ENCODE peak calls at places on chromosomes 16 and 17, in four cellular contexts. V is RWPE2, L is suprapubic skin, D is heart left ventricle. X is an unnamed sample.
A peak's percentile ranks its signal among the peaks of the same experiment; 100 is the strongest.

GRCh38 chr17:21370430-21370829 is 5.7 kb upstream of the KCNJ12 start:
- DNase-seq in V (no peak), L (no peak), D (peak; percentile 85), X (peak; percentile 91)

GRCh38 chr17:41824086-41824485 is 11.3 kb downstream of the FKBP10 start:
- DNase-seq in D (no peak), L (no peak), V (no peak), X (no peak)

GRCh38 chr16:21989141-21989540 is 11.8 kb downstream of the PDZD9 start:
- DNase-seq in V (no peak), L (no peak), D (no peak), X (no peak)

GRCh38 chr17:30388321-30389179 is 9.8 kb downstream of the CPD start:
- DNase-seq in D (no peak), L (no peak), V (no peak), X (peak; percentile 49)

GRCh38 chr16:57593021-57593420 is 35.4 kb upstream of the ADGRG1 start:
- DNase-seq in D (no peak), V (peak; percentile 21), L (no peak), X (no peak)

GRCh38 chr17:37368577-37368976 is 7.2 kb upstream of the C17orf78 start:
- DNase-seq in D (no peak), L (no peak), V (no peak), X (no peak)

GRCh38 chr17:74763565-74764387 is 12.4 kb downstream of the NAT9 start:
- DNase-seq in V (no peak), D (no peak), L (no peak), X (no peak)

GRCh38 chr17:75635610-75636202 is 2.5 kb downstream of the SMIM5 start:
- DNase-seq in D (peak; percentile 61), V (no peak), L (no peak), X (peak; percentile 67)

GRCh38 chr16:58119509-58119845 is 9.7 kb downstream of the CFAP20 start:
- DNase-seq in L (peak; percentile 27), D (no peak), V (no peak), X (no peak)

GRCh38 chr17:49705254-49705653 is 2.5 kb downstream of the SLC35B1 start:
- DNase-seq in V (no peak), L (no peak), D (no peak), X (no peak)

GRCh38 chr16:68047987-68048386 is 24.9 kb downstream of the DUS2 start:
- DNase-seq in D (no peak), L (no peak), V (no peak), X (no peak)

GRCh38 chr16:89709166-89709565 is 7.7 kb upstream of the SPATA2L start:
- DNase-seq in V (peak; percentile 68), D (no peak), L (no peak), X (peak; percentile 26)

GRCh38 chr17:46195939-46196338 is 2.7 kb upstream of the KANSL1 start:
- DNase-seq in D (no peak), L (no peak), V (no peak), X (no peak)

GRCh38 chr16:87945351-87946042 is 5.7 kb upstream of the BANP start:
- DNase-seq in V (peak; percentile 85), D (peak; percentile 74), L (no peak), X (peak; percentile 91)

GRCh38 chr16:81826523-81826922 is 47.4 kb downstream of the PLCG2 start:
- DNase-seq in L (no peak), D (no peak), V (no peak), X (no peak)

GRCh38 chr17:56842577-56842976 is 8.6 kb downstream of the DGKE start:
- DNase-seq in D (no peak), L (no peak), V (no peak), X (no peak)

GRCh38 chr17:41496803-41497484 is 7.2 kb upstream of the KRT36 start:
- DNase-seq in V (no peak), D (peak; percentile 52), L (no peak), X (peak; percentile 72)

GRCh38 chr17:19650826-19651225 is 2.3 kb downstream of the ALDH3A2 start:
- DNase-seq in D (no peak), V (no peak), L (no peak), X (no peak)

GRCh38 chr17:50626037-50626574 is 8.6 kb upstream of the ABCC3 start:
- DNase-seq in V (no peak), L (peak; percentile 82), D (peak; percentile 75), X (peak; percentile 91)

GRCh38 chr17:70987867-70988340 is 818.6 kb downstream of the KCNJ2 start:
- DNase-seq in D (no peak), V (no peak), L (no peak), X (no peak)

GRCh38 chr17:57368637-57369336 is 112.5 kb downstream of the MSI2 start:
- DNase-seq in V (no peak), D (no peak), L (no peak), X (no peak)

GRCh38 chr16:28218109-28218508 is 6.3 kb upstream of the XPO6 start:
- DNase-seq in V (no peak), D (no peak), L (no peak), X (no peak)

GRCh38 chr17:42918902-42919521 is 18.4 kb downstream of the G6PC1 start:
- DNase-seq in V (no peak), D (no peak), L (no peak), X (no peak)

GRCh38 chr16:84378099-84378498 is 9.8 kb downstream of the ATP2C2 start:
- DNase-seq in D (no peak), V (no peak), L (no peak), X (no peak)

GRCh38 chr17:78736526-78737079 is 45.5 kb downstream of the CYTH1 start:
- DNase-seq in V (peak; percentile 93), L (peak; percentile 83), D (peak; percentile 81), X (peak; percentile 79)

GRCh38 chr17:83125515-83126274 is 46.3 kb downstream of the METRNL start:
- DNase-seq in V (no peak), D (no peak), L (peak; percentile 88), X (peak; percentile 73)

DNA sequence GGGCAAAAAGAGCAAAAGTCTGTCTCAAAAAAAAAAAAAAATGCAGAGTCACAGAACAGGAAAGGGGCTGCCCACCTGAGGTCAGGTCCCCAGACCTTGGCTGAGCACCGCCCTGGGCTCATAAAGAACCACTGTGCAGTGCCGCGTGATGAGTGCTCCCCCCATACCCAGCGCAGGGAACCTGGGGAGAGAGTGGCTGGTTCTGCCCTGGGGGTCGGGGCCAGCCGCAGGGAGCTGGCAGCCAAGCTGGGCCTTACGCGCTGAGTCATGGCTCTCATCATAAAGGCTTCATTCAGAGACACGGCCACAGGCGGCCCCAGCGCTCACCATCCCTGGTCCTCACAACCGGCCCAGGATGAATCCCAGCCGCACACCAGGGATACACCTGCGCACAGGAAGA is 80.7 kb downstream of the RAB11FIP4 start:
- DNase-seq in D (no peak), L (no peak), V (no peak), X (no peak)
- H3K4me1 ChIP-seq in D (peaks cover 18% of the 10 kb centered on the region), L (no peaks in the 10 kb centered on the region), V (no peaks in the 10 kb centered on the region), X (no peaks in the 10 kb centered on the region)

GRCh38 chr17:68398731-68399637 is 58.3 kb downstream of the WIPI1 start:
- DNase-seq in L (no peak), V (no peak), D (peak; percentile 38), X (peak; percentile 53)
- H3K27ac ChIP-seq in L (peak overlapping the region; percentile 44), V (no peak overlapping the region), D (no peak overlapping the region), X (no peak overlapping the region)

GRCh38 chr16:50665128-50665878 is 15.8 kb downstream of the SNX20 start:
- DNase-seq in V (no peak), D (peak; percentile 80), L (peak; percentile 82), X (peak; percentile 86)
- H3K4me3 ChIP-seq in V (peak overlapping the region; percentile 17), D (peak overlapping the region; percentile 57), L (peak overlapping the region; percentile 52), X (peak overlapping the region; percentile 62)

GRCh38 chr16:86461037-86461436 is 49.3 kb upstream of the FOXF1 start:
- DNase-seq in V (no peak), D (no peak), L (no peak), X (no peak)

GRCh38 chr16:86466695-86467406 is 43.5 kb upstream of the FOXF1 start:
- DNase-seq in V (no peak), D (no peak), L (no peak), X (no peak)

GRCh38 chr16:86465434-86465833 is 44.9 kb upstream of the FOXF1 start:
- DNase-seq in D (no peak), L (no peak), V (no peak), X (no peak)

GRCh38 chr16:86462334-86463084 is 47.8 kb upstream of the FOXF1 start:
- DNase-seq in L (no peak), V (no peak), D (no peak), X (no peak)

GRCh38 chr16:86464044-86464443 is 46.3 kb upstream of the FOXF1 start:
- DNase-seq in V (no peak), L (no peak), D (no peak), X (no peak)
- H3K4me1 ChIP-seq in V (no peaks in the 10 kb centered on the region), L (no peaks in the 10 kb centered on the region), D (no peaks in the 10 kb centered on the region), X (no peaks in the 10 kb centered on the region)

DNA sequence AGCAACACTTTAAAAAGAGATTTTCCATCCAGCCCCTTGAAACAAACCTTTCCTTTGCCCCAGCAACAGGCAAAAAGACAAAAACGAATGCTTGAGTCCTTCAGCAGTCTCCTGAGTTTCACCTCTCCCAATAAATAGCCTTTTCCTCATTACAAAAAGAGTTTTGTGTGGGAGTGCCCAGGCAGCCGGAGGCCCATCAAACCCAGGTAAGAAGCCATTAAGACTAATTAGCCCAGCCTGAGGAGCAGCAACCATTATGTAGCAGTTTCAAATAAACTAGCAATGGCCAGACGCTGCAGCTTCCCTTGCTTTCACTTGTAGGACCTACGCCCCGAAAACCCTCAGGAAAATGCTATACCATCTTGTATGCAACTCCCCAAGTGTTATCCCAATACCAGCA is 15.6 kb downstream of the GAS7 start:
- DNase-seq in D (no peak), L (no peak), V (no peak), X (no peak)
- H3K27ac ChIP-seq in D (no peak overlapping the region), L (no peak overlapping the region), V (no peak overlapping the region), X (no peak overlapping the region)

DNA sequence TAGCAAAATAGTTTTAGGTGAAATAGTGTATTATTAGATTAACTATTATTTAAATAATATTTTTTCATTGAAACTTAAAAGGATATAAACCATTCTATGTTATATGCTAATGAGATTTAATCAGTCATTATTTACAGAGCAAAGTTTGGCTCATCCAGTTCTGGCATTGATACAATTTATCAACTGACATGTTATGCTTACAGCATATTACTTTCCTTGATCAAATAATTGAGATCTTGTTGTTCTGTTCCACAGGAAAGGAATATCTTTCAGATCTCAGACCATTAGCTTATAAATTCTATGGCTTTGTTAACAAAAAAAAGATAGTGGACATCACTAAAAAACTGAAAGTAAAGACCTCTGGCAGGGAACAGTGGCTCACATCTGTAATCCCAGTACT is 403.0 kb downstream of the ZFHX3 start:
- DNase-seq in D (no peak), V (no peak), L (no peak), X (no peak)
- H3K4me3 ChIP-seq in D (no peak overlapping the region), V (no peak overlapping the region), L (no peak overlapping the region), X (no peak overlapping the region)

X was measured in right cardiac atrium.